ENCODE peak calls at places on chromosome 22, in ten cellular contexts. W, Z, F, E, H, O, G, Q, C and A are unnamed samples.

GRCh38 chr22:17191163-17191562 is 28.1 kb downstream of the ADA2 start:
- DNase-seq in H (no peak), O (no peak), Z (peak; percentile 33), C (no peak), E (no peak), Q (no peak), G (no peak), F (no peak), W (no peak), A (no peak)

GRCh38 chr22:46063861-46064235 is 86.5 kb upstream of the PPARA start:
- DNase-seq in F (peak; percentile 66), Q (no peak), O (peak; percentile 44), C (no peak), H (no peak), E (no peak), W (peak; percentile 25), Z (peak; percentile 28), G (no peak), A (no peak)

GRCh38 chr22:46937939-46938338 is 175.5 kb downstream of the TBC1D22A start:
- DNase-seq in G (no peak), F (no peak), E (no peak), Q (no peak), W (no peak), C (no peak), Z (no peak), H (no peak), O (no peak), A (no peak)

GRCh38 chr22:30192427-30192826 is 54.1 kb downstream of the LIF start:
- DNase-seq in E (no peak), F (no peak), Q (no peak), C (no peak), H (no peak), G (no peak), W (no peak), O (no peak), Z (peak; percentile 48), A (no peak)

GRCh38 chr22:48478529-48479265 is 1349.0 kb downstream of the BRD1 start:
- DNase-seq in H (no peak), G (no peak), Z (no peak), Q (no peak), F (no peak), E (no peak), W (no peak), O (no peak), C (no peak), A (no peak)

GRCh38 chr22:43567691-43568308 is 156.0 kb downstream of the MPPED1 start:
- DNase-seq in O (no peak), C (no peak), H (no peak), E (no peak), F (no peak), Z (no peak), W (peak; percentile 60), G (no peak), Q (no peak), A (no peak)

GRCh38 chr22:46297151-46297819 is 615 bp downstream of the GTSE1 start:
- DNase-seq in C (no peak), F (no peak), Q (peak; percentile 35), H (no peak), G (no peak), E (peak; percentile 36), O (no peak), Z (peak; percentile 63), W (no peak), A (peak; percentile 20)

GRCh38 chr22:49188091-49188490 is 639.6 kb downstream of the BRD1 start:
- DNase-seq in Z (no peak), G (no peak), H (no peak), E (no peak), Q (no peak), C (no peak), F (no peak), W (no peak), O (no peak), A (no peak)

GRCh38 chr22:27422442-27422841 is 379.1 kb downstream of the MN1 start:
- DNase-seq in H (no peak), Q (no peak), Z (no peak), F (no peak), O (no peak), C (no peak), G (no peak), E (no peak), W (no peak), A (no peak)

GRCh38 chr22:40499187-40499753 is 128.9 kb downstream of the SGSM3 start:
- DNase-seq in O (peak; percentile 37), G (no peak), C (peak; percentile 60), H (peak; percentile 43), F (no peak), E (peak; percentile 20), Q (no peak), W (no peak), Z (peak; percentile 96), A (peak; percentile 48)

GRCh38 chr22:41369089-41369745 is 12.5 kb upstream of the TEF start:
- DNase-seq in F (no peak), H (no peak), G (no peak), C (no peak), W (peak; percentile 47), E (no peak), Q (no peak), Z (no peak), O (no peak), A (no peak)

GRCh38 chr22:46066691-46067090 is 83.6 kb upstream of the PPARA start:
- DNase-seq in O (peak; percentile 44), Q (no peak), C (no peak), F (peak; percentile 63), G (no peak), Z (peak; percentile 73), E (no peak), W (peak; percentile 31), H (no peak), A (no peak)

GRCh38 chr22:43230983-43231723 is 44.2 kb upstream of the TTLL12 start:
- DNase-seq in C (peak; percentile 60), F (no peak), G (peak; percentile 21), W (peak; percentile 43), Z (peak; percentile 47), E (peak; percentile 67), O (peak; percentile 66), Q (peak; percentile 75), H (peak; percentile 89), A (peak; percentile 88)

GRCh38 chr22:22702159-22702873 is 57.9 kb downstream of the GGTLC2 start:
- DNase-seq in H (no peak), O (no peak), Z (peak; percentile 21), Q (peak; percentile 40), G (no peak), E (peak; percentile 39), F (no peak), W (no peak), C (no peak), A (no peak)
- TF ChIP-seq CTCF in H (peak; percentile 29), O (no peak), Z (peak; percentile 66), Q (no peak), G (no peak), E (peak; percentile 57), F (no peak), W (no peak), C (peak; percentile 20), A (peak; percentile 63)

GRCh38 chr22:26391623-26392022 is 37.4 kb upstream of the ASPHD2 start:
- DNase-seq in W (no peak), C (no peak), F (no peak), H (no peak), Q (no peak), G (no peak), O (no peak), E (no peak), Z (no peak), A (no peak)

GRCh38 chr22:26394787-26395186 is 34.3 kb upstream of the ASPHD2 start:
- DNase-seq in H (no peak), E (no peak), F (no peak), Q (no peak), C (no peak), O (no peak), W (no peak), G (no peak), Z (no peak), A (no peak)

GRCh38 chr22:26395926-26396325 is 33.1 kb upstream of the ASPHD2 start:
- DNase-seq in O (no peak), Q (no peak), G (no peak), H (no peak), C (no peak), Z (no peak), W (no peak), F (no peak), E (no peak), A (no peak)

GRCh38 chr22:26389125-26389524 is 39.9 kb upstream of the ASPHD2 start:
- DNase-seq in W (no peak), C (no peak), Z (no peak), O (no peak), F (no peak), H (no peak), Q (no peak), E (no peak), G (no peak), A (no peak)

GRCh38 chr22:26393929-26394328 is 35.1 kb upstream of the ASPHD2 start:
- DNase-seq in H (no peak), G (no peak), Z (no peak), C (no peak), W (no peak), E (no peak), Q (no peak), F (no peak), O (no peak), A (no peak)
- TF ChIP-seq CTCF in H (peak; percentile 28), G (no peak), Z (peak; percentile 20), C (no peak), W (no peak), E (no peak), Q (no peak), F (no peak), O (no peak), A (no peak)

GRCh38 chr22:37239336-37240239 is 4.5 kb downstream of the RAC2 start:
- DNase-seq in W (no peak), F (peak; percentile 14), C (no peak), Z (no peak), H (no peak), G (no peak), E (no peak), Q (no peak), O (no peak), A (no peak)
- TF ChIP-seq CTCF in W (no peak), F (no peak), C (no peak), Z (no peak), H (no peak), G (no peak), E (no peak), Q (no peak), O (no peak), A (no peak)

DNA sequence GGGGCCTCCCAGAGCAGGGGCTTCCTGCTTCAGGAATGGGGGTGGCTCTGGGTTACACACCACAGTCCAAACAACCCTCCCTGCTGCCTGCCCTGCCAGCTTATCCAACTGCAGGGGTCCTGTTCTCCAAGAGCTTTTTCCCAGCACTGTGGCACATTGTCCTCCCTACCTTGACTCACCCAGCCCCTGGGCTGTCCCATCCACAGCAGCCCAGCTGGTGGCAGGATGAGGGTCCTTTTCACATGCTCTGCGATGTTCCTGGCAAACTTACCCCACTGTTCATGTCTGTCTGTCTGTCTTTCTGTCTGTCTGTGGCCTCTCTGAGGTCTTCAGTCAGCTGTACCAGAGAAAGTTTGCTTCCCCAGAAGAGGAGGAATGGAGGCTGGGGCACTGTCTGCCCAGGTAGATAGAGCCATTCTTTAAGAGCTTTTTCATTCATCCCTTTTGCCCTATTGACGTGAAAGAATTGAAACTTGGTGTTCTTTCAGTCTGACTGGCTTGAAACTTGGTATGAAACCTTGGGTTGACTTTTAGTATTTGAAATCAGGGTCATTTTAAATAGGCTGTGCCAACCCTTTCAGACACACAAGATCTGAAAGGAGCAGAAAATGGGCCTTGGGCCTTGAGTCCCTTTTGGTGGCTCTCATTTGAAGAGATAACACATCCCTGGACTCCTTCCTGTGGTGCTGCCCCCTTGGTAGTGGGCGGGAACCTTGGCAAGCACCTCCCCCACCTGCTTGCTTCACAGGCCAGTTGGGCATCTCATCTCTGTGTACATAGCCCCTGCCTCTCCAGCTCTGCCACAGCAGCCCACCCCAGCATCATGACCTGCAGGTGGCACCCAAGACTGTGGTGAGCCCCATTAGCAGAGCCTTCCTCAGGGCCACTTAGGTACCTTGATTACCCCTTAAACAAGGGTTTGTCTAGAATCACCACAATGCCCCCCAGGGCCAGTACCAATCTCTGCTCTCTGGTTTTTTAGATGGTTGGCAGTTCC is 74.6 kb upstream of the SUSD2 start:
- DNase-seq in E (peak; percentile 54), Z (no peak), W (no peak), H (peak; percentile 44), F (no peak), Q (no peak), O (no peak), C (no peak), G (no peak), A (peak; percentile 39)
- TF ChIP-seq CTCF in E (peak; percentile 58), Z (peak; percentile 1), W (peak; percentile 19), H (peak; percentile 48), F (no peak), Q (no peak), O (no peak), C (peak; percentile 10), G (no peak), A (peak; percentile 11)